ENCODE peak calls at places on chromosomes 16 and 17, in eight cellular contexts. One of them, this sample, is unnamed. For H3K4me1 and H3K27me3, the result is how much of the 10 kb centered on the place peaks cover.

GRCh38 chr17:42675984-42676423 is 790 bp downstream of the PLEKHH3 start:
- DNase-seq in naive thymus-derived CD4-positive, alpha-beta T cell: no peak
- DNase-seq in tibial nerve: no peak
- DNase-seq in HCT116: no peak
- DNase-seq in IMR-90: peak
- DNase-seq in esophagus squamous epithelium: no peak
- DNase-seq in H9: peak
- DNase-seq in upper lobe of right lung: peak
- DNase-seq in this sample: peak

GRCh38 chr16:86018487-86018886 is 119.5 kb downstream of the IRF8 start:
- DNase-seq in naive thymus-derived CD4-positive, alpha-beta T cell: no peak
- DNase-seq in tibial nerve: peak
- DNase-seq in HCT116: no peak
- DNase-seq in IMR-90: peak
- DNase-seq in esophagus squamous epithelium: no peak
- DNase-seq in H9: no peak
- DNase-seq in upper lobe of right lung: peak
- DNase-seq in this sample: peak

GRCh38 chr17:41518031-41518430 is 659 bp downstream of the KRT15 start:
- DNase-seq in naive thymus-derived CD4-positive, alpha-beta T cell: no peak
- DNase-seq in tibial nerve: no peak
- DNase-seq in HCT116: no peak
- DNase-seq in IMR-90: no peak
- DNase-seq in esophagus squamous epithelium: no peak
- DNase-seq in H9: no peak
- DNase-seq in upper lobe of right lung: no peak
- DNase-seq in this sample: no peak

GRCh38 chr17:31967643-31968042 is 30.8 kb downstream of the SUZ12 start:
- DNase-seq in naive thymus-derived CD4-positive, alpha-beta T cell: no peak
- DNase-seq in tibial nerve: no peak
- DNase-seq in HCT116: no peak
- DNase-seq in IMR-90: no peak
- DNase-seq in esophagus squamous epithelium: no peak
- DNase-seq in H9: no peak
- DNase-seq in upper lobe of right lung: no peak
- DNase-seq in this sample: no peak

GRCh38 chr17:48593126-48593829 is at the start of gene HOXB5:
- DNase-seq in naive thymus-derived CD4-positive, alpha-beta T cell: peak
- DNase-seq in tibial nerve: no peak
- DNase-seq in HCT116: no peak
- DNase-seq in IMR-90: peak
- DNase-seq in esophagus squamous epithelium: no peak
- DNase-seq in H9: peak
- DNase-seq in upper lobe of right lung: no peak
- DNase-seq in this sample: no peak

GRCh38 chr17:79560527-79560926 is 50.3 kb downstream of the RBFOX3 start:
- DNase-seq in naive thymus-derived CD4-positive, alpha-beta T cell: no peak
- DNase-seq in tibial nerve: no peak
- DNase-seq in HCT116: no peak
- DNase-seq in IMR-90: no peak
- DNase-seq in esophagus squamous epithelium: no peak
- DNase-seq in H9: no peak
- DNase-seq in upper lobe of right lung: no peak
- DNase-seq in this sample: no peak

GRCh38 chr17:8832711-8833352 is 33.7 kb upstream of the MFSD6L start:
- DNase-seq in naive thymus-derived CD4-positive, alpha-beta T cell: peak
- DNase-seq in tibial nerve: no peak
- DNase-seq in HCT116: peak
- DNase-seq in IMR-90: no peak
- DNase-seq in esophagus squamous epithelium: no peak
- DNase-seq in H9: peak
- DNase-seq in upper lobe of right lung: no peak
- DNase-seq in this sample: peak

GRCh38 chr16:27969574-27969973 is 93.9 kb downstream of the GSG1L start:
- DNase-seq in naive thymus-derived CD4-positive, alpha-beta T cell: no peak
- DNase-seq in tibial nerve: no peak
- DNase-seq in HCT116: no peak
- DNase-seq in IMR-90: peak
- DNase-seq in esophagus squamous epithelium: no peak
- DNase-seq in H9: no peak
- DNase-seq in upper lobe of right lung: no peak
- DNase-seq in this sample: no peak

GRCh38 chr16:75733305-75734141 is 7.2 kb upstream of the CPHXL start:
- DNase-seq in naive thymus-derived CD4-positive, alpha-beta T cell: no peak
- DNase-seq in tibial nerve: peak
- DNase-seq in HCT116: no peak
- DNase-seq in IMR-90: peak
- DNase-seq in esophagus squamous epithelium: no peak
- DNase-seq in H9: no peak
- DNase-seq in upper lobe of right lung: no peak
- DNase-seq in this sample: no peak

GRCh38 chr17:38509008-38509771 is 80.9 kb downstream of the ARHGAP23 start:
- DNase-seq in naive thymus-derived CD4-positive, alpha-beta T cell: peak
- DNase-seq in tibial nerve: peak
- DNase-seq in HCT116: peak
- DNase-seq in IMR-90: peak
- DNase-seq in esophagus squamous epithelium: no peak
- DNase-seq in H9: peak
- DNase-seq in upper lobe of right lung: peak
- DNase-seq in this sample: peak

GRCh38 chr16:72311426-72311825 is 139.5 kb upstream of the PMFBP1 start:
- DNase-seq in naive thymus-derived CD4-positive, alpha-beta T cell: no peak
- DNase-seq in tibial nerve: no peak
- DNase-seq in HCT116: no peak
- DNase-seq in IMR-90: peak
- DNase-seq in esophagus squamous epithelium: no peak
- DNase-seq in H9: no peak
- DNase-seq in upper lobe of right lung: no peak
- DNase-seq in this sample: no peak

GRCh38 chr16:4500283-4500682 is 24.1 kb downstream of the HMOX2 start:
- DNase-seq in naive thymus-derived CD4-positive, alpha-beta T cell: no peak
- DNase-seq in tibial nerve: no peak
- DNase-seq in HCT116: peak
- DNase-seq in IMR-90: peak
- DNase-seq in esophagus squamous epithelium: no peak
- DNase-seq in H9: no peak
- DNase-seq in upper lobe of right lung: no peak
- DNase-seq in this sample: no peak

GRCh38 chr16:86663691-86664517 is 85.6 kb downstream of the FOXL1 start:
- DNase-seq in naive thymus-derived CD4-positive, alpha-beta T cell: no peak
- DNase-seq in tibial nerve: no peak
- DNase-seq in HCT116: no peak
- DNase-seq in IMR-90: peak
- DNase-seq in esophagus squamous epithelium: no peak
- DNase-seq in H9: no peak
- DNase-seq in upper lobe of right lung: no peak
- DNase-seq in this sample: no peak

GRCh38 chr17:4229627-4230026 is 34.2 kb downstream of the ANKFY1 start:
- DNase-seq in naive thymus-derived CD4-positive, alpha-beta T cell: no peak
- DNase-seq in tibial nerve: peak
- DNase-seq in HCT116: no peak
- DNase-seq in IMR-90: peak
- DNase-seq in esophagus squamous epithelium: no peak
- DNase-seq in H9: no peak
- DNase-seq in upper lobe of right lung: no peak
- DNase-seq in this sample: peak

GRCh38 chr17:35804658-35805192 is 4.6 kb upstream of the TAF15 start:
- DNase-seq in naive thymus-derived CD4-positive, alpha-beta T cell: peak
- DNase-seq in tibial nerve: peak
- DNase-seq in HCT116: peak
- DNase-seq in IMR-90: peak
- DNase-seq in esophagus squamous epithelium: no peak
- DNase-seq in H9: peak
- DNase-seq in upper lobe of right lung: no peak
- DNase-seq in this sample: no peak

GRCh38 chr16:12951392-12951791 is 50.0 kb downstream of the SHISA9 start:
- DNase-seq in naive thymus-derived CD4-positive, alpha-beta T cell: no peak
- DNase-seq in tibial nerve: no peak
- DNase-seq in HCT116: no peak
- DNase-seq in IMR-90: no peak
- DNase-seq in esophagus squamous epithelium: no peak
- DNase-seq in H9: no peak
- DNase-seq in upper lobe of right lung: no peak
- DNase-seq in this sample: no peak

GRCh38 chr17:9274119-9274445 is 252.8 kb downstream of the NTN1 start:
- DNase-seq in naive thymus-derived CD4-positive, alpha-beta T cell: peak
- DNase-seq in tibial nerve: no peak
- DNase-seq in HCT116: no peak
- DNase-seq in IMR-90: no peak
- DNase-seq in esophagus squamous epithelium: no peak
- DNase-seq in H9: no peak
- DNase-seq in upper lobe of right lung: no peak
- DNase-seq in this sample: no peak

GRCh38 chr17:27976331-27976730 is 66.1 kb upstream of the NLK start:
- DNase-seq in naive thymus-derived CD4-positive, alpha-beta T cell: no peak
- DNase-seq in tibial nerve: no peak
- DNase-seq in HCT116: no peak
- DNase-seq in IMR-90: no peak
- DNase-seq in esophagus squamous epithelium: no peak
- DNase-seq in H9: no peak
- DNase-seq in upper lobe of right lung: no peak
- DNase-seq in this sample: no peak

DNA sequence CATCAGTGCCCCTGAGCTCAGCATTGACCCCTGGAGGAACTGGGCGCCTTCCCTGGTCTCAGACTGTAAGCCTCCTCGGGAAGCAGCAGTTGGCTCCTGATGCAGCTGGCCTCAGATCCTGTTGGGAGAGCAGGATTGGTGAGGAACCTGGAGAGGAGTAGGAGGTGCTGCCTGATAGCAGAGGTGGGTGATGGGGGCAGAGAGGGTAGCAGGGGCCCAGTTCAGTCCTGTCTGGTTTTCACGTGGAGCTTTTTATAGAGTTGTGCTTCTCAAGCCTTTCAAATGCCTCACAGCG is 23.8 kb upstream of the ZNF750 start:
- DNase-seq in naive thymus-derived CD4-positive, alpha-beta T cell: no peak
- DNase-seq in tibial nerve: no peak
- DNase-seq in HCT116: no peak
- DNase-seq in IMR-90: no peak
- DNase-seq in esophagus squamous epithelium: no peak
- DNase-seq in H9: no peak
- DNase-seq in upper lobe of right lung: no peak
- DNase-seq in this sample: no peak
- H3K4me1 ChIP-seq in naive thymus-derived CD4-positive, alpha-beta T cell: half or more
- H3K4me1 ChIP-seq in tibial nerve: under half
- H3K4me1 ChIP-seq in HCT116: half or more
- H3K4me1 ChIP-seq in IMR-90: under half
- H3K4me1 ChIP-seq in esophagus squamous epithelium: half or more
- H3K4me1 ChIP-seq in H9: under half
- H3K4me1 ChIP-seq in upper lobe of right lung: under half
- H3K4me1 ChIP-seq in this sample: under half

GRCh38 chr16:50459681-50460080 is 88.5 kb upstream of the NKD1 start:
- DNase-seq in naive thymus-derived CD4-positive, alpha-beta T cell: no peak
- DNase-seq in tibial nerve: no peak
- DNase-seq in HCT116: no peak
- DNase-seq in IMR-90: no peak
- DNase-seq in esophagus squamous epithelium: no peak
- DNase-seq in H9: no peak
- DNase-seq in upper lobe of right lung: peak
- DNase-seq in this sample: no peak
- H3K27me3 ChIP-seq in naive thymus-derived CD4-positive, alpha-beta T cell: under half
- H3K27me3 ChIP-seq in tibial nerve: under half
- H3K27me3 ChIP-seq in HCT116: under half
- H3K27me3 ChIP-seq in IMR-90: under half
- H3K27me3 ChIP-seq in esophagus squamous epithelium: under half
- H3K27me3 ChIP-seq in H9: under half
- H3K27me3 ChIP-seq in upper lobe of right lung: under half
- H3K27me3 ChIP-seq in this sample: under half

DNA sequence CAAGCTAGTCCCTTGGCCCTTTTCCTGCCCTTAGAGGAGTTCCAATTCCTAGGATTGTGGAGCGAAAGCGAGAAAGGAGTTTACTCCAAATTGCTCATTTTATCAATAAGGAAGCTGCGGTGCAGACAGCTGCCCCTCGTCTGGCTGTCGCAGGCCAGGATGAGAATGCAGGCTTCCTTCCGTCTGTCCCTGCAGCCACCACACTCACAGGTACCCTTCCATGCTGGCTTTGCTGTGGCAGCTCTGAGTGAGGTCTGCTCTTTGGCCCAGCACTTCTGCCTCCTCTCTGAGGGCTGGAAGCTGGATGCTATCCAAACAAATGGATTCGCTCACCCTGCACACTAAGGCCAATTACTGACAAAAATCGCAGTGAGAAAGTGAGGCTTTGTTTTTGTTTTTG is 6.9 kb downstream of the ARMC7 start:
- DNase-seq in naive thymus-derived CD4-positive, alpha-beta T cell: no peak
- DNase-seq in tibial nerve: no peak
- DNase-seq in HCT116: no peak
- DNase-seq in IMR-90: no peak
- DNase-seq in esophagus squamous epithelium: no peak
- DNase-seq in H9: no peak
- DNase-seq in upper lobe of right lung: no peak
- DNase-seq in this sample: peak
- H3K4me1 ChIP-seq in naive thymus-derived CD4-positive, alpha-beta T cell: under half
- H3K4me1 ChIP-seq in tibial nerve: under half
- H3K4me1 ChIP-seq in HCT116: under half
- H3K4me1 ChIP-seq in IMR-90: under half
- H3K4me1 ChIP-seq in esophagus squamous epithelium: half or more
- H3K4me1 ChIP-seq in H9: under half
- H3K4me1 ChIP-seq in upper lobe of right lung: under half
- H3K4me1 ChIP-seq in this sample: under half

GRCh38 chr17:45787044-45787443 is 2.9 kb downstream of the CRHR1 start:
- DNase-seq in naive thymus-derived CD4-positive, alpha-beta T cell: no peak
- DNase-seq in tibial nerve: no peak
- DNase-seq in HCT116: no peak
- DNase-seq in IMR-90: no peak
- DNase-seq in esophagus squamous epithelium: no peak
- DNase-seq in H9: no peak
- DNase-seq in upper lobe of right lung: no peak
- DNase-seq in this sample: no peak

GRCh38 chr17:45785373-45786193 is 1.5 kb downstream of the CRHR1 start:
- DNase-seq in naive thymus-derived CD4-positive, alpha-beta T cell: no peak
- DNase-seq in tibial nerve: no peak
- DNase-seq in HCT116: no peak
- DNase-seq in IMR-90: no peak
- DNase-seq in esophagus squamous epithelium: no peak
- DNase-seq in H9: peak
- DNase-seq in upper lobe of right lung: no peak
- DNase-seq in this sample: no peak

GRCh38 chr17:45788057-45788456 is 3.9 kb downstream of the CRHR1 start:
- DNase-seq in naive thymus-derived CD4-positive, alpha-beta T cell: no peak
- DNase-seq in tibial nerve: no peak
- DNase-seq in HCT116: no peak
- DNase-seq in IMR-90: no peak
- DNase-seq in esophagus squamous epithelium: no peak
- DNase-seq in H9: no peak
- DNase-seq in upper lobe of right lung: no peak
- DNase-seq in this sample: no peak

GRCh38 chr17:45786349-45786748 is 2.2 kb downstream of the CRHR1 start:
- DNase-seq in naive thymus-derived CD4-positive, alpha-beta T cell: no peak
- DNase-seq in tibial nerve: no peak
- DNase-seq in HCT116: no peak
- DNase-seq in IMR-90: no peak
- DNase-seq in esophagus squamous epithelium: no peak
- DNase-seq in H9: no peak
- DNase-seq in upper lobe of right lung: no peak
- DNase-seq in this sample: no peak

DNA sequence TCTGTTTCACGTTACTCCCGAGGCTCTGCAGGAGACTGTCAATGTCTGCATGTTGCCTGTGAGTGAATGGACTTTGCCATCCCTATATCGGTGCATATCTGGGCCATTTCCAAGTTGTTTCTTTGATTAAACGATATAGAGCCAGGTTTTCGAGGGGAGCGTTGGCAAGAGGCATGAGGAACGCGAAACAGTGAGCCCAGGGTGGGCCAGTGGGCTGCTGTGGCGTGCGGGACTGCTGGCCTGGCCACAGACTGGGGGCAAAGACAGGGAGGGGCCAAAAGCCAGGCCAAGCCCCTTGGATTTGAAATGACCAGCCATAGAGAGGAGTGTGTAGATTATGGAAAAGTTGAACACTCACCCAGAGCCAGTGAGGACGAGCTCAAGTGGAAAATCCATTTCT is 3.5 kb downstream of the CRHR1 start:
- DNase-seq in naive thymus-derived CD4-positive, alpha-beta T cell: no peak
- DNase-seq in tibial nerve: no peak
- DNase-seq in HCT116: no peak
- DNase-seq in IMR-90: no peak
- DNase-seq in esophagus squamous epithelium: no peak
- DNase-seq in H9: no peak
- DNase-seq in upper lobe of right lung: no peak
- DNase-seq in this sample: no peak
- H3K27me3 ChIP-seq in naive thymus-derived CD4-positive, alpha-beta T cell: under half
- H3K27me3 ChIP-seq in tibial nerve: half or more
- H3K27me3 ChIP-seq in HCT116: under half
- H3K27me3 ChIP-seq in IMR-90: half or more
- H3K27me3 ChIP-seq in esophagus squamous epithelium: under half
- H3K27me3 ChIP-seq in H9: under half
- H3K27me3 ChIP-seq in upper lobe of right lung: half or more
- H3K27me3 ChIP-seq in this sample: under half

This sample was measured in right cardiac atrium.